ENCODE peak calls at places on chromosome 1, in eight cellular contexts. One of them, this sample, is unnamed.

GRCh38 chr1:29805896-29806160 is 569.5 kb downstream of the PTPRU start:
- DNase-seq in BJ: no peak
- DNase-seq in H7: no peak
- DNase-seq in NCI-H510A: no peak
- DNase-seq in Caco-2: no peak
- DNase-seq in GM12864: no peak
- DNase-seq in dorsolateral prefrontal cortex: no peak
- DNase-seq in K562: no peak
- DNase-seq in this sample: no peak

GRCh38 chr1:193313354-193314140 is 127.1 kb upstream of the B3GALT2 start:
- DNase-seq in H7: no peak
- DNase-seq in NCI-H510A: no peak
- DNase-seq in BJ: no peak
- DNase-seq in Caco-2: no peak
- DNase-seq in K562: no peak
- DNase-seq in GM12864: no peak
- DNase-seq in dorsolateral prefrontal cortex: no peak
- DNase-seq in this sample: no peak

GRCh38 chr1:234770031-234770795 is 160.2 kb upstream of the IRF2BP2 start:
- DNase-seq in K562: no peak
- DNase-seq in dorsolateral prefrontal cortex: no peak
- DNase-seq in Caco-2: no peak
- DNase-seq in BJ: no peak
- DNase-seq in GM12864: no peak
- DNase-seq in NCI-H510A: no peak
- DNase-seq in H7: peak; percentile 75
- DNase-seq in this sample: no peak

GRCh38 chr1:186465956-186466355 is 5.0 kb upstream of the PDC start:
- DNase-seq in BJ: peak; percentile 9
- DNase-seq in dorsolateral prefrontal cortex: no peak
- DNase-seq in NCI-H510A: no peak
- DNase-seq in K562: no peak
- DNase-seq in GM12864: no peak
- DNase-seq in H7: no peak
- DNase-seq in Caco-2: no peak
- DNase-seq in this sample: no peak

GRCh38 chr1:233879841-233880240 is 24.6 kb upstream of the SLC35F3 start:
- DNase-seq in H7: no peak
- DNase-seq in K562: no peak
- DNase-seq in dorsolateral prefrontal cortex: no peak
- DNase-seq in GM12864: no peak
- DNase-seq in BJ: peak; percentile 14
- DNase-seq in NCI-H510A: no peak
- DNase-seq in Caco-2: no peak
- DNase-seq in this sample: no peak

GRCh38 chr1:216721878-216722277 is 1.4 kb downstream of the ESRRG start:
- DNase-seq in K562: no peak
- DNase-seq in NCI-H510A: no peak
- DNase-seq in H7: no peak
- DNase-seq in dorsolateral prefrontal cortex: no peak
- DNase-seq in GM12864: no peak
- DNase-seq in Caco-2: no peak
- DNase-seq in BJ: no peak
- DNase-seq in this sample: no peak

GRCh38 chr1:51231121-51231520 is 5.0 kb upstream of the RNF11 start:
- DNase-seq in K562: no peak
- DNase-seq in NCI-H510A: no peak
- DNase-seq in GM12864: no peak
- DNase-seq in dorsolateral prefrontal cortex: no peak
- DNase-seq in Caco-2: no peak
- DNase-seq in BJ: no peak
- DNase-seq in H7: no peak
- DNase-seq in this sample: no peak

GRCh38 chr1:211737115-211738035 is 62.0 kb upstream of the NEK2 start:
- DNase-seq in Caco-2: no peak
- DNase-seq in NCI-H510A: no peak
- DNase-seq in K562: no peak
- DNase-seq in dorsolateral prefrontal cortex: peak; percentile 66
- DNase-seq in GM12864: no peak
- DNase-seq in BJ: no peak
- DNase-seq in H7: no peak
- DNase-seq in this sample: no peak

GRCh38 chr1:100785399-100786082 is 66.0 kb downstream of the VCAM1 start:
- DNase-seq in GM12864: no peak
- DNase-seq in H7: no peak
- DNase-seq in NCI-H510A: no peak
- DNase-seq in dorsolateral prefrontal cortex: no peak
- DNase-seq in BJ: no peak
- DNase-seq in Caco-2: no peak
- DNase-seq in K562: peak; percentile 15
- DNase-seq in this sample: no peak

GRCh38 chr1:203626910-203627246 is 246 bp downstream of the ATP2B4 start:
- DNase-seq in dorsolateral prefrontal cortex: no peak
- DNase-seq in BJ: no peak
- DNase-seq in K562: no peak
- DNase-seq in NCI-H510A: no peak
- DNase-seq in GM12864: no peak
- DNase-seq in H7: peak; percentile 83
- DNase-seq in Caco-2: peak; percentile 56
- DNase-seq in this sample: no peak

GRCh38 chr1:150235436-150235851 is 468 bp downstream of the ANP32E start:
- DNase-seq in BJ: no peak
- DNase-seq in GM12864: no peak
- DNase-seq in Caco-2: no peak
- DNase-seq in dorsolateral prefrontal cortex: no peak
- DNase-seq in NCI-H510A: no peak
- DNase-seq in H7: peak; percentile 52
- DNase-seq in K562: peak; percentile 45
- DNase-seq in this sample: no peak

GRCh38 chr1:162417650-162418049 is 5.7 kb upstream of the SH2D1B start:
- DNase-seq in Caco-2: no peak
- DNase-seq in H7: no peak
- DNase-seq in NCI-H510A: no peak
- DNase-seq in BJ: no peak
- DNase-seq in dorsolateral prefrontal cortex: no peak
- DNase-seq in K562: no peak
- DNase-seq in GM12864: no peak
- DNase-seq in this sample: no peak

GRCh38 chr1:230277201-230277771 is 148.8 kb downstream of the PGBD5 start:
- DNase-seq in NCI-H510A: no peak
- DNase-seq in dorsolateral prefrontal cortex: no peak
- DNase-seq in K562: no peak
- DNase-seq in H7: peak; percentile 94
- DNase-seq in GM12864: no peak
- DNase-seq in BJ: no peak
- DNase-seq in Caco-2: peak; percentile 19
- DNase-seq in this sample: no peak

GRCh38 chr1:30673395-30673794 is 50.0 kb downstream of the MATN1 start:
- DNase-seq in GM12864: no peak
- DNase-seq in BJ: no peak
- DNase-seq in H7: no peak
- DNase-seq in Caco-2: no peak
- DNase-seq in K562: no peak
- DNase-seq in dorsolateral prefrontal cortex: no peak
- DNase-seq in NCI-H510A: no peak
- DNase-seq in this sample: no peak

GRCh38 chr1:170931650-170932049 is 3.7 kb upstream of the MROH9 start:
- DNase-seq in H7: no peak
- DNase-seq in K562: no peak
- DNase-seq in BJ: no peak
- DNase-seq in dorsolateral prefrontal cortex: no peak
- DNase-seq in GM12864: no peak
- DNase-seq in Caco-2: no peak
- DNase-seq in NCI-H510A: no peak
- DNase-seq in this sample: no peak

This sample was measured in GM10248.